ENCODE peak calls at places on chromosome 3, in five cellular contexts. One of them, this sample, is unnamed.

GRCh38 chr3:42718338-42718737 is 15.7 kb upstream of the HHATL start:
- DNase-seq in ELF-1: no peak
- DNase-seq in iPS-NIHi11: no peak
- DNase-seq in AG04449: no peak
- DNase-seq in thoracic aorta: no peak
- DNase-seq in this sample: peak

GRCh38 chr3:186254676-186255665 is 107.1 kb downstream of the DGKG start:
- DNase-seq in ELF-1: no peak
- DNase-seq in iPS-NIHi11: no peak
- DNase-seq in AG04449: no peak
- DNase-seq in thoracic aorta: no peak
- DNase-seq in this sample: no peak

GRCh38 chr3:99939834-99940233 is 122.2 kb downstream of the CMSS1 start:
- DNase-seq in ELF-1: no peak
- DNase-seq in iPS-NIHi11: no peak
- DNase-seq in AG04449: no peak
- DNase-seq in thoracic aorta: no peak
- DNase-seq in this sample: no peak

GRCh38 chr3:37147676-37148075 is 26.7 kb downstream of the LRRFIP2 start:
- DNase-seq in ELF-1: no peak
- DNase-seq in iPS-NIHi11: no peak
- DNase-seq in AG04449: no peak
- DNase-seq in thoracic aorta: no peak
- DNase-seq in this sample: no peak

GRCh38 chr3:119613201-119613600 is 15.5 kb downstream of the PLA1A start:
- DNase-seq in ELF-1: no peak
- DNase-seq in iPS-NIHi11: no peak
- DNase-seq in AG04449: no peak
- DNase-seq in thoracic aorta: no peak
- DNase-seq in this sample: no peak

GRCh38 chr3:173977747-173978146 is 580.2 kb downstream of the NLGN1 start:
- DNase-seq in ELF-1: no peak
- DNase-seq in iPS-NIHi11: no peak
- DNase-seq in AG04449: peak
- DNase-seq in thoracic aorta: no peak
- DNase-seq in this sample: no peak

GRCh38 chr3:4993276-4994143 is 14.3 kb downstream of the BHLHE40 start:
- DNase-seq in ELF-1: no peak
- DNase-seq in iPS-NIHi11: no peak
- DNase-seq in AG04449: no peak
- DNase-seq in thoracic aorta: no peak
- DNase-seq in this sample: no peak

GRCh38 chr3:54696313-54696712 is 231.5 kb downstream of the LRTM1 start:
- DNase-seq in ELF-1: no peak
- DNase-seq in iPS-NIHi11: no peak
- DNase-seq in AG04449: no peak
- DNase-seq in thoracic aorta: no peak
- DNase-seq in this sample: no peak

GRCh38 chr3:129940086-129940485 is 34.4 kb upstream of the TRH start:
- DNase-seq in ELF-1: no peak
- DNase-seq in iPS-NIHi11: no peak
- DNase-seq in AG04449: no peak
- DNase-seq in thoracic aorta: no peak
- DNase-seq in this sample: no peak

GRCh38 chr3:154188846-154189245 is 67.7 kb downstream of the ARHGEF26 start:
- DNase-seq in ELF-1: peak
- DNase-seq in iPS-NIHi11: no peak
- DNase-seq in AG04449: no peak
- DNase-seq in thoracic aorta: no peak
- DNase-seq in this sample: no peak

GRCh38 chr3:129756871-129757270 is 136.6 kb downstream of the TMCC1 start:
- DNase-seq in ELF-1: no peak
- DNase-seq in iPS-NIHi11: no peak
- DNase-seq in AG04449: peak
- DNase-seq in thoracic aorta: no peak
- DNase-seq in this sample: no peak

GRCh38 chr3:66989241-66989640 is 8.9 kb upstream of the KBTBD8 start:
- DNase-seq in ELF-1: no peak
- DNase-seq in iPS-NIHi11: peak
- DNase-seq in AG04449: no peak
- DNase-seq in thoracic aorta: no peak
- DNase-seq in this sample: peak

GRCh38 chr3:135756016-135756695 is 209.4 kb upstream of the PPP2R3A start:
- DNase-seq in ELF-1: no peak
- DNase-seq in iPS-NIHi11: no peak
- DNase-seq in AG04449: no peak
- DNase-seq in thoracic aorta: no peak
- DNase-seq in this sample: no peak

GRCh38 chr3:120846073-120846472 is 61.9 kb upstream of the STXBP5L start:
- DNase-seq in ELF-1: peak
- DNase-seq in iPS-NIHi11: peak
- DNase-seq in AG04449: no peak
- DNase-seq in thoracic aorta: no peak
- DNase-seq in this sample: peak

GRCh38 chr3:126370055-126370454 is 12.8 kb upstream of the KLF15 start:
- DNase-seq in ELF-1: no peak
- DNase-seq in iPS-NIHi11: no peak
- DNase-seq in AG04449: no peak
- DNase-seq in thoracic aorta: no peak
- DNase-seq in this sample: no peak

GRCh38 chr3:69784854-69785523 is 45.7 kb downstream of the MITF start:
- DNase-seq in ELF-1: peak
- DNase-seq in iPS-NIHi11: no peak
- DNase-seq in AG04449: no peak
- DNase-seq in thoracic aorta: peak
- DNase-seq in this sample: no peak

GRCh38 chr3:117170112-117170511 is 460.5 kb downstream of the TUSC7 start:
- DNase-seq in ELF-1: no peak
- DNase-seq in iPS-NIHi11: no peak
- DNase-seq in AG04449: no peak
- DNase-seq in thoracic aorta: no peak
- DNase-seq in this sample: no peak

GRCh38 chr3:195908439-195909293 is at the start of gene TNK2:
- DNase-seq in ELF-1: no peak
- DNase-seq in iPS-NIHi11: peak
- DNase-seq in AG04449: no peak
- DNase-seq in thoracic aorta: no peak
- DNase-seq in this sample: peak

GRCh38 chr3:128922804-128923459 is 43.5 kb downstream of the ACAD9 start:
- DNase-seq in ELF-1: no peak
- DNase-seq in iPS-NIHi11: no peak
- DNase-seq in AG04449: no peak
- DNase-seq in thoracic aorta: no peak
- DNase-seq in this sample: peak

GRCh38 chr3:138950006-138950644 is 3.1 kb downstream of the FOXL2NB start:
- DNase-seq in ELF-1: peak
- DNase-seq in iPS-NIHi11: peak
- DNase-seq in AG04449: no peak
- DNase-seq in thoracic aorta: no peak
- DNase-seq in this sample: peak

GRCh38 chr3:141242035-141242721 is 10.6 kb downstream of the PXYLP1 start:
- DNase-seq in ELF-1: no peak
- DNase-seq in iPS-NIHi11: no peak
- DNase-seq in AG04449: no peak
- DNase-seq in thoracic aorta: no peak
- DNase-seq in this sample: no peak

GRCh38 chr3:58656631-58657030 is 9.9 kb downstream of the FAM3D start:
- DNase-seq in ELF-1: no peak
- DNase-seq in iPS-NIHi11: no peak
- DNase-seq in AG04449: no peak
- DNase-seq in thoracic aorta: no peak
- DNase-seq in this sample: no peak

GRCh38 chr3:159787191-159787590 is 201.4 kb upstream of the IL12A start:
- DNase-seq in ELF-1: peak
- DNase-seq in iPS-NIHi11: no peak
- DNase-seq in AG04449: no peak
- DNase-seq in thoracic aorta: no peak
- DNase-seq in this sample: no peak

GRCh38 chr3:106208266-106208665 is 339.5 kb upstream of the CBLB start:
- DNase-seq in ELF-1: no peak
- DNase-seq in iPS-NIHi11: no peak
- DNase-seq in AG04449: no peak
- DNase-seq in thoracic aorta: no peak
- DNase-seq in this sample: no peak

GRCh38 chr3:78967061-78967460 is 800.7 kb downstream of the ROBO1 start:
- DNase-seq in ELF-1: no peak
- DNase-seq in iPS-NIHi11: no peak
- DNase-seq in AG04449: no peak
- DNase-seq in thoracic aorta: no peak
- DNase-seq in this sample: no peak

GRCh38 chr3:194293546-194294198 is 57.5 kb downstream of the CPN2 start:
- DNase-seq in ELF-1: no peak
- DNase-seq in iPS-NIHi11: no peak
- DNase-seq in AG04449: no peak
- DNase-seq in thoracic aorta: no peak
- DNase-seq in this sample: no peak

GRCh38 chr3:106421928-106422327 is 553.1 kb upstream of the CBLB start:
- DNase-seq in ELF-1: no peak
- DNase-seq in iPS-NIHi11: no peak
- DNase-seq in AG04449: peak
- DNase-seq in thoracic aorta: no peak
- DNase-seq in this sample: no peak